ENCODE peak calls at places on chromosomes 2 and 18, in four cellular contexts. R, X, S and J are unnamed samples.

GRCh38 chr2:134773372-134774073 is 54.7 kb upstream of the TMEM163 start:
- ATAC-seq in S (peak), X (no peak), R (peak), J (no peak)

GRCh38 chr2:152154462-152154861 is 21.1 kb downstream of the STAM2 start:
- ATAC-seq in R (no peak), S (no peak), X (no peak), J (no peak)

GRCh38 chr2:156434461-156435291 is 1.5 kb upstream of the GPD2 start:
- ATAC-seq in R (no peak), S (no peak), X (no peak), J (no peak)

GRCh38 chr2:159759577-159759976 is 38.4 kb downstream of the CD302 start:
- ATAC-seq in S (no peak), R (no peak), X (no peak), J (no peak)

GRCh38 chr2:37558622-37559021 is 112.8 kb downstream of the CDC42EP3 start:
- ATAC-seq in R (no peak), X (no peak), S (peak), J (no peak)

GRCh38 chr2:24050041-24050655 is 607 bp downstream of the FKBP1B start:
- ATAC-seq in R (peak), S (no peak), X (no peak), J (no peak)

GRCh38 chr2:98658816-98659486 is 50.6 kb downstream of the UNC50 start:
- ATAC-seq in X (no peak), R (no peak), S (peak), J (peak)

GRCh38 chr2:30950339-30950738 is 143.1 kb upstream of the CAPN13 start:
- ATAC-seq in R (no peak), X (no peak), S (no peak), J (no peak)

GRCh38 chr2:218186876-218187649 is 20.3 kb upstream of the CXCR1 start:
- ATAC-seq in S (no peak), R (no peak), X (peak), J (no peak)

GRCh38 chr2:238726670-238727584 is 121.0 kb upstream of the TWIST2 start:
- ATAC-seq in R (no peak), X (no peak), S (no peak), J (no peak)

GRCh38 chr2:191327484-191327883 is 82.3 kb downstream of the MYO1B start:
- ATAC-seq in X (no peak), R (no peak), S (no peak), J (no peak)

GRCh38 chr2:218263817-218264611 is 3.2 kb downstream of the GPBAR1 start:
- ATAC-seq in S (peak), R (peak), X (no peak), J (no peak)

GRCh38 chr18:56638232-56639093 is at the start of gene TXNL1:
- ATAC-seq in S (peak), X (peak), R (peak), J (peak)

GRCh38 chr2:33302348-33302747 is 174.1 kb upstream of the RASGRP3 start:
- ATAC-seq in X (no peak), R (no peak), S (no peak), J (no peak)

GRCh38 chr18:629303-630150 is 27.9 kb upstream of the TYMS start:
- ATAC-seq in X (peak), R (peak), S (no peak), J (peak)

GRCh38 chr2:235373171-235373570 is 120.7 kb upstream of the AGAP1 start:
- ATAC-seq in X (no peak), S (no peak), R (no peak), J (no peak)

GRCh38 chr18:25805323-25805722 is 285.1 kb downstream of the SS18 start:
- ATAC-seq in X (no peak), S (peak), R (no peak), J (no peak)

GRCh38 chr2:96202152-96202856 is 6.3 kb downstream of the STARD7 start:
- ATAC-seq in X (no peak), S (no peak), R (no peak), J (no peak)

GRCh38 chr18:12092398-12093229 is 1.0 kb upstream of the ANKRD62 start:
- ATAC-seq in R (peak), X (peak), S (peak), J (no peak)

GRCh38 chr2:86213699-86214502 is 14.6 kb downstream of the MRPL35 start:
- ATAC-seq in R (no peak), X (peak), S (peak), J (no peak)

GRCh38 chr2:202035089-202035940 is 1.7 kb downstream of the FZD7 start:
- ATAC-seq in S (no peak), X (no peak), R (peak), J (no peak)

GRCh38 chr2:215032153-215032552 is 106.3 kb downstream of the ABCA12 start:
- ATAC-seq in S (no peak), R (no peak), X (no peak), J (no peak)

GRCh38 chr2:15538792-15539191 is 22.3 kb downstream of the NBAS start:
- ATAC-seq in R (no peak), X (peak), S (no peak), J (no peak)

GRCh38 chr18:62678847-62679535 is 36.4 kb upstream of the PHLPP1 start:
- ATAC-seq in X (no peak), S (no peak), R (peak), J (no peak)

GRCh38 chr18:24201699-24202687 is 63.1 kb downstream of the CABYR start:
- ATAC-seq in S (no peak), R (no peak), X (no peak), J (no peak)

GRCh38 chr18:65206551-65207260 is 544.1 kb upstream of the CDH7 start:
- ATAC-seq in S (no peak), R (peak), X (no peak), J (no peak)

GRCh38 chr2:134206573-134206972 is 47.3 kb upstream of the MGAT5 start:
- ATAC-seq in X (peak), R (no peak), S (peak), J (peak)

GRCh38 chr2:119809329-119810038 is 49.8 kb downstream of the PTPN4 start:
- ATAC-seq in S (no peak), X (no peak), R (no peak), J (no peak)

GRCh38 chr2:131425191-131426021 is 50.5 kb upstream of the TUBA3D start:
- ATAC-seq in R (peak), X (no peak), S (no peak), J (no peak)

GRCh38 chr2:11187083-11187619 is 31.9 kb downstream of the SLC66A3 start:
- ATAC-seq in S (no peak), R (no peak), X (peak), J (no peak)

GRCh38 chr2:16077601-16078000 is 137.3 kb downstream of the MYCN start:
- ATAC-seq in R (no peak), S (no peak), X (no peak), J (no peak)

GRCh38 chr2:134189009-134189717 is 64.7 kb upstream of the MGAT5 start:
- ATAC-seq in X (no peak), S (peak), R (no peak), J (peak)

GRCh38 chr2:74528600-74529356 is 728 bp downstream of the AUP1 start:
- ATAC-seq in S (peak), R (peak), X (peak), J (peak)